ENCODE peak calls at places on chromosome 11, in eight cellular contexts. T, G, E, B, A, M, Y and U are unnamed samples. For H3K9me3, the result is how much of the 10 kb centered on the place peaks cover.

GRCh38 chr11:114359342-114359741 is 41.0 kb downstream of the C11orf71 start:
- DNase-seq in M (no peak), G (no peak), T (no peak), E (no peak), B (no peak), Y (no peak), A (no peak), U (no peak)

GRCh38 chr11:18492888-18493287 is 33.9 kb downstream of the TSG101 start:
- DNase-seq in B (no peak), Y (no peak), M (no peak), T (no peak), E (no peak), A (no peak), G (no peak), U (peak)

GRCh38 chr11:75163917-75164316 is 13.0 kb downstream of the SLCO2B1 start:
- DNase-seq in G (no peak), B (no peak), T (no peak), A (no peak), M (no peak), Y (no peak), E (no peak), U (no peak)

GRCh38 chr11:5004429-5005274 is 10.0 kb downstream of the OR51L1 start:
- DNase-seq in E (no peak), G (peak), A (no peak), B (no peak), Y (peak), M (no peak), T (peak), U (peak)

GRCh38 chr11:59822989-59823566 is 12.5 kb upstream of the MRPL16 start:
- DNase-seq in B (no peak), E (no peak), T (peak), G (peak), Y (peak), M (no peak), A (peak), U (peak)

GRCh38 chr11:86469491-86470388 is 95.1 kb downstream of the CCDC81 start:
- DNase-seq in B (no peak), A (no peak), E (no peak), G (no peak), M (no peak), T (no peak), Y (no peak), U (peak)

GRCh38 chr11:776459-777287 is 614 bp downstream of the GATD1 start:
- DNase-seq in T (no peak), M (no peak), Y (peak), E (no peak), B (peak), G (no peak), A (no peak), U (peak)

GRCh38 chr11:122979103-122979814 is 2.4 kb downstream of the BSX start:
- DNase-seq in M (no peak), T (no peak), G (no peak), A (no peak), E (no peak), B (no peak), Y (no peak), U (no peak)

GRCh38 chr11:114165326-114166230 is 106.1 kb downstream of the ZBTB16 start:
- DNase-seq in M (no peak), Y (no peak), E (no peak), T (no peak), A (no peak), B (no peak), G (no peak), U (no peak)

GRCh38 chr11:65546217-65546958 is 11.8 kb downstream of the LTBP3 start:
- DNase-seq in T (no peak), M (no peak), G (peak), A (peak), B (no peak), E (peak), Y (peak), U (peak)

GRCh38 chr11:94882931-94883330 is 90.4 kb downstream of the CWC15 start:
- DNase-seq in A (no peak), M (no peak), E (no peak), G (no peak), Y (no peak), T (no peak), B (no peak), U (no peak)

GRCh38 chr11:112310867-112311266 is 50.2 kb upstream of the PLET1 start:
- DNase-seq in T (no peak), G (no peak), Y (no peak), A (no peak), E (no peak), M (no peak), B (no peak), U (no peak)

GRCh38 chr11:85665756-85666155 is 827 bp upstream of the CREBZF start:
- DNase-seq in M (no peak), G (no peak), A (no peak), E (no peak), T (no peak), B (no peak), Y (no peak), U (no peak)

GRCh38 chr11:831132-831864 is 1.5 kb upstream of the CD151 start:
- DNase-seq in B (no peak), A (no peak), G (no peak), M (no peak), T (no peak), Y (no peak), E (no peak), U (no peak)

GRCh38 chr11:96001037-96001436 is 77.1 kb upstream of the MTMR2 start:
- DNase-seq in Y (no peak), B (no peak), A (no peak), M (no peak), E (peak), G (peak), T (peak), U (no peak)

GRCh38 chr11:115104851-115105453 is 399.3 kb downstream of the CADM1 start:
- DNase-seq in B (no peak), M (no peak), E (no peak), G (no peak), Y (no peak), T (no peak), A (no peak), U (no peak)

GRCh38 chr11:18457435-18457834 is 1.8 kb downstream of the LDHAL6A start:
- DNase-seq in G (peak), T (no peak), Y (no peak), B (no peak), E (no peak), M (no peak), A (no peak), U (peak)

GRCh38 chr11:94241896-94242295 is 62.5 kb upstream of the IZUMO1R start:
- DNase-seq in B (no peak), G (no peak), A (no peak), M (no peak), E (no peak), Y (no peak), T (no peak), U (no peak)

GRCh38 chr11:119706029-119706428 is 23.0 kb downstream of the NECTIN1 start:
- DNase-seq in E (no peak), M (no peak), T (no peak), A (no peak), Y (no peak), B (no peak), G (no peak), U (peak)

GRCh38 chr11:34748036-34748435 is 127.1 kb downstream of the EHF start:
- DNase-seq in A (no peak), T (no peak), B (no peak), Y (no peak), E (no peak), M (no peak), G (no peak), U (no peak)
- H3K9me3 ChIP-seq in A (under half), T (under half), B (under half), Y (under half), E (under half), M (under half), G (under half), U (under half)

GRCh38 chr11:100404907-100405306 is 282.2 kb upstream of the ARHGAP42 start:
- DNase-seq in E (no peak), Y (no peak), T (no peak), A (no peak), M (no peak), B (no peak), G (no peak), U (no peak)

GRCh38 chr11:100403817-100404216 is 283.3 kb upstream of the ARHGAP42 start:
- DNase-seq in A (no peak), G (no peak), Y (peak), M (no peak), E (no peak), B (no peak), T (peak), U (peak)
- H3K9me3 ChIP-seq in A (under half), G (under half), Y (under half), M (under half), E (under half), B (under half), T (under half), U (under half)

GRCh38 chr11:50074161-50074560 is 41.5 kb downstream of the OR4C45 start:
- DNase-seq in A (no peak), M (no peak), Y (no peak), E (no peak), T (no peak), B (no peak), G (no peak), U (no peak)

GRCh38 chr11:50075856-50076255 is 43.2 kb downstream of the OR4C45 start:
- DNase-seq in E (no peak), A (no peak), Y (no peak), B (no peak), M (no peak), G (no peak), T (no peak), U (no peak)

GRCh38 chr11:50071584-50072225 is 39.0 kb downstream of the OR4C45 start:
- DNase-seq in Y (no peak), A (no peak), G (no peak), M (no peak), B (no peak), E (no peak), T (no peak), U (no peak)

GRCh38 chr11:50072226-50073112 is 39.8 kb downstream of the OR4C45 start:
- DNase-seq in Y (no peak), M (no peak), G (no peak), T (no peak), B (peak), E (no peak), A (no peak), U (no peak)

DNA sequence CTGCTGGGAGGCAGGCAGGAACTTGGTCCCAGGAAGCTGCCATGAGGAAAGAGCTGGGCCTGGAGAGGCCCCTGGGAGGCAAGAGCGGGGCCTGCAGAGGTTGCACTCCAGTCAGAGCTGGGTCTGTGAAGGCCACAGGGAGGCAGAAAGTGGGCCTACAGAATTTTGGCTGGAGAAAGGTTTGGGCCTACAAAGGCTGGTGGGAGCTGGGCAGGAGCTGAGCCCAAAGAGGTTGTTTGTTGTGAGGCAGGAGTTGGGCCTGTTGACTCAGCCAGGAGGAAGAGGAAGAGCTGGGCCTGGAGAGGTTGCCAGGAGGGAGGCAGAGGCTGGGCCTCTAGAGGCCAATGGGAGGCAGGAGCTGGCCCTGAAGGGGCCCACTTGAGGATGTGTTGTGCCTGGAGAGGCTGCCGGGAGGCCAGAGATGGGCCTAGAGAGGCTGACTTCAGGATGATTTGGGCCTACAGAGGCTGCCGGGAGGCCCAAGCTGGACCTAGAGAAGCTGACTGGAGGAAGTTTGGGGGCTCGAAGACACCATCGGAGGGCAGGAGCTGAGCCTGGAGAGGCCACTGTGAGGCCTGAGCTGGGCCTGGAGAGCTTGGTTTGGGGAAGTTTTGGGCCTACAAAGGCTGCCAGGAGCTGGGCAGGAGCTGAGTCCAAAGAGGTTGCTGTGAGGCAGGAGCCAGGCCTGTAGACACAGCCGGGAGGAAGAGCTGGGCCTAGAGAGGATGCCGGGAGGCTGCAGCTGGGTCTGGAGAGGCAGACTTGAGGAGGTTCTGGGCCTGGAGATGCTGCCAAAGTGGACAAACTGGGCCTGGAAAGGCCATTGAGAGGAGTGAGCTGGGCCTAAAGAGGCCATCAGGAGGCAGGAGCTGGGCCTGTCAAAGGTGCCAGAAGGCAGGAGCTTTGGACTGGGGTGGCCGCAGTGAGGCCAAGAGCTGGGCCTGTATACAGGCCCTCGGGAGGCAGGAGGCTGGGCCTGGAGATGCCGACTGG is 40.7 kb downstream of the OR4C45 start:
- DNase-seq in A (no peak), B (no peak), E (no peak), T (no peak), G (no peak), Y (no peak), M (no peak), U (no peak)
- H3K9me3 ChIP-seq in A (under half), B (under half), E (under half), T (half or more), G (under half), Y (under half), M (under half), U (under half)

GRCh38 chr11:130431806-130432205 is 3.4 kb upstream of the ADAMTS8 start:
- DNase-seq in Y (no peak), G (no peak), M (no peak), A (no peak), B (no peak), E (no peak), T (no peak), U (no peak)

GRCh38 chr11:130428692-130429681 is 578 bp upstream of the ADAMTS8 start:
- DNase-seq in T (no peak), G (no peak), Y (no peak), M (no peak), A (no peak), B (no peak), E (no peak), U (no peak)

GRCh38 chr11:130428271-130428670 is at the start of gene ADAMTS8:
- DNase-seq in M (no peak), B (no peak), Y (no peak), E (no peak), G (no peak), T (no peak), A (no peak), U (no peak)

GRCh38 chr11:130431337-130431773 is 2.9 kb upstream of the ADAMTS8 start:
- DNase-seq in T (no peak), B (no peak), G (peak), Y (peak), E (peak), M (no peak), A (peak), U (peak)

DNA sequence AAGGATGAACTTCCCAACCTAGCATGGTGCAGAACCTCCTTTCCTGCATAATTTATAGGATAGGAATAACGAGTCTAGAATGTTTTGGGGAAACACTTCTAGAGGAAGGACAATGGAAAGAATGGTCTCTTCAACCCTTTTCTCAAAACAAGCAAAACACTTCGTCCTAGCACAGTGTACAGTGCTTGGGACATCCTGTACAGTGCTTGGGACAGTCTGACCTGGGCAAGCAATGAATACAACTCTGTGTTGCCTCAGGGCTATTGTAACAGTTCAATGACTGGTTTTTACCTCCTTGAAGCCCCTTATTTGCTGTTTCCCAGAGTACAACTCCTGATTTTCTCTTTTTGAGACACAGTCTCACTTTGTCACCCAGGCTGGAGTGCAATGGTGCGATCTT is 1.6 kb upstream of the ADAMTS8 start:
- DNase-seq in G (no peak), A (no peak), E (no peak), Y (no peak), T (no peak), M (no peak), B (no peak), U (no peak)
- H3K9me3 ChIP-seq in G (under half), A (under half), E (under half), Y (under half), T (under half), M (under half), B (under half), U (under half)